ENCODE peak calls at places on chromosomes 4 and X, in seven cellular contexts. S, T, C, W, E, K and X are unnamed samples.

GRCh38 chr4:87270144-87270543 is 49.7 kb upstream of the KLHL8 start:
- DNase-seq in S (peak; percentile 18), T (peak; percentile 51), C (peak; percentile 37), W (peak; percentile 20), E (peak; percentile 38), K (peak; percentile 46), X (no peak)

GRCh38 chrX:74119016-74119910 is 184.7 kb upstream of the ZCCHC13 start:
- DNase-seq in S (no peak), T (peak; percentile 18), C (peak; percentile 54), W (peak; percentile 17), E (no peak), K (peak; percentile 80), X (no peak)

GRCh38 chrX:108285361-108285760 is 152.9 kb downstream of the COL4A6 start:
- DNase-seq in S (no peak), T (no peak), C (no peak), W (no peak), E (no peak), K (no peak), X (no peak)

GRCh38 chr4:65668201-65669007 is 1.9 kb downstream of the EPHA5 start:
- DNase-seq in S (no peak), T (no peak), C (peak; percentile 41), W (no peak), E (no peak), K (peak; percentile 42), X (no peak)

GRCh38 chr4:39066371-39066770 is 4.3 kb downstream of the KLHL5 start:
- DNase-seq in S (no peak), T (no peak), C (no peak), W (no peak), E (no peak), K (peak; percentile 22), X (no peak)

GRCh38 chr4:153095448-153096204 is 108.6 kb upstream of the TRIM2 start:
- DNase-seq in S (no peak), T (no peak), C (no peak), W (no peak), E (no peak), K (peak; percentile 9), X (no peak)

GRCh38 chrX:68894142-68894512 is 65.3 kb downstream of the EFNB1 start:
- DNase-seq in S (no peak), T (no peak), C (no peak), W (no peak), E (no peak), K (no peak), X (no peak)

GRCh38 chr4:89739589-89739988 is 97.4 kb downstream of the SNCA start:
- DNase-seq in S (no peak), T (no peak), C (no peak), W (no peak), E (no peak), K (no peak), X (no peak)

GRCh38 chr4:110567266-110567665 is 55.6 kb downstream of the PITX2 start:
- DNase-seq in S (no peak), T (no peak), C (no peak), W (no peak), E (no peak), K (no peak), X (no peak)

GRCh38 chrX:149511081-149511480 is 6.0 kb upstream of the IDS start:
- DNase-seq in S (no peak), T (no peak), C (no peak), W (peak; percentile 38), E (no peak), K (no peak), X (no peak)

GRCh38 chrX:13216139-13216538 is 103.7 kb downstream of the ATXN3L start:
- DNase-seq in S (no peak), T (no peak), C (no peak), W (no peak), E (no peak), K (no peak), X (no peak)

GRCh38 chr4:62275470-62275869 is 1075.3 kb downstream of the ADGRL3 start:
- DNase-seq in S (no peak), T (no peak), C (no peak), W (no peak), E (no peak), K (no peak), X (no peak)